ENCODE peak calls at places on chromosomes 7 and 10, in six cellular contexts. V is activated T-cell treated with anti-CD3 and anti-CD28 coated beads, Interleukin-2, amount 50 U/mL, for 24 hours; R is stimulated activated CD4-positive, alpha-beta T cell treated with anti-CD3 and anti-CD28 coated beads, TNF-alpha, amount 100 ng/mL, for 1 hour; B is neuronal stem cell; W is activated CD4-positive, alpha-beta T cell treated with anti-CD3 and anti-CD28 coated beads, Interleukin-2, amount 50 U/mL, for 1 hour; T is HEK293T. A is an unnamed sample.

GRCh38 chr10:23479798-23480473 is 41.1 kb downstream of the OTUD1 start:
- DNase-seq in V (no peak), R (no peak), B (no peak), W (no peak), T (no peak), A (no peak)

GRCh38 chr7:5350600-5351385 is 68.0 kb downstream of the SLC29A4 start:
- DNase-seq in V (no peak), R (no peak), B (no peak), W (no peak), T (no peak), A (peak; percentile 20)

GRCh38 chr10:6151087-6151977 is 51.4 kb upstream of the PFKFB3 start:
- DNase-seq in V (peak; percentile 58), R (no peak), B (no peak), W (peak; percentile 45), T (peak; percentile 54), A (peak; percentile 56)

GRCh38 chr7:145644426-145645154 is 472.0 kb upstream of the CNTNAP2 start:
- DNase-seq in V (no peak), R (no peak), B (no peak), W (no peak), T (no peak), A (no peak)

GRCh38 chr10:70324341-70324861 is 40.6 kb upstream of the NPFFR1 start:
- DNase-seq in V (peak; percentile 36), R (no peak), B (peak; percentile 8), W (no peak), T (no peak), A (peak; percentile 32)

GRCh38 chr10:10326119-10326518 is 691.6 kb upstream of the CELF2 start:
- DNase-seq in V (no peak), R (no peak), B (no peak), W (no peak), T (no peak), A (no peak)

GRCh38 chr10:74910604-74911355 is 84.4 kb downstream of the KAT6B start:
- DNase-seq in V (no peak), R (no peak), B (no peak), W (no peak), T (no peak), A (no peak)

GRCh38 chr10:69757553-69758309 is 44.0 kb upstream of the COL13A1 start:
- DNase-seq in V (no peak), R (no peak), B (no peak), W (no peak), T (no peak), A (no peak)

GRCh38 chr7:29988391-29989256 is 977 bp downstream of the SCRN1 start:
- DNase-seq in V (peak; percentile 51), R (peak; percentile 7), B (peak; percentile 26), W (peak; percentile 11), T (peak; percentile 43), A (peak; percentile 55)

GRCh38 chr7:133255461-133255860 is 2.6 kb downstream of the EXOC4 start:
- DNase-seq in V (no peak), R (no peak), B (no peak), W (no peak), T (no peak), A (no peak)

GRCh38 chr10:43417950-43418768 is 9.2 kb upstream of the HNRNPF start:
- DNase-seq in V (peak; percentile 59), R (no peak), B (no peak), W (peak; percentile 17), T (no peak), A (no peak)

GRCh38 chr10:110413903-110414562 is 83.7 kb upstream of the DUSP5 start:
- DNase-seq in V (no peak), R (peak; percentile 11), B (no peak), W (no peak), T (no peak), A (no peak)

GRCh38 chr10:114393482-114393881 is 10.8 kb downstream of the AFAP1L2 start:
- DNase-seq in V (no peak), R (no peak), B (no peak), W (no peak), T (no peak), A (no peak)

GRCh38 chr10:95683966-95684365 is 9.8 kb downstream of the TCTN3 start:
- DNase-seq in V (no peak), R (no peak), B (no peak), W (no peak), T (no peak), A (no peak)

GRCh38 chr10:70815504-70816219 is at the start of gene SGPL1:
- DNase-seq in V (peak; percentile 93), R (peak; percentile 87), B (peak; percentile 85), W (peak; percentile 83), T (peak; percentile 96), A (peak; percentile 92)

GRCh38 chr7:97025983-97026704 is 1.5 kb upstream of the DLX5 start:
- DNase-seq in V (peak; percentile 49), R (no peak), B (peak; percentile 27), W (no peak), T (no peak), A (peak; percentile 26)

GRCh38 chr10:123392182-123392930 is 238.2 kb downstream of the BUB3 start:
- DNase-seq in V (no peak), R (no peak), B (no peak), W (no peak), T (no peak), A (no peak)

GRCh38 chr7:82481499-82482097 is 38.0 kb upstream of the CACNA2D1 start:
- DNase-seq in V (no peak), R (no peak), B (no peak), W (no peak), T (peak; percentile 10), A (no peak)

GRCh38 chr10:6227346-6227745 is 24.6 kb downstream of the PFKFB3 start:
- DNase-seq in V (no peak), R (no peak), B (no peak), W (no peak), T (no peak), A (no peak)

GRCh38 chr7:54245046-54245445 is 297.1 kb upstream of the VSTM2A start:
- DNase-seq in V (no peak), R (no peak), B (no peak), W (no peak), T (no peak), A (no peak)

GRCh38 chr7:149714910-149715471 is 58.4 kb downstream of the ZNF467 start:
- DNase-seq in V (no peak), R (peak; percentile 30), B (no peak), W (peak; percentile 42), T (no peak), A (no peak)

GRCh38 chr7:79553811-79554555 is 100.5 kb upstream of the MAGI2 start:
- DNase-seq in V (no peak), R (no peak), B (no peak), W (no peak), T (no peak), A (no peak)

GRCh38 chr10:8502611-8503010 is 448.1 kb downstream of the GATA3 start:
- DNase-seq in V (no peak), R (no peak), B (no peak), W (no peak), T (no peak), A (no peak)

GRCh38 chr10:111789821-111790220 is 393.7 kb downstream of the GPAM start:
- DNase-seq in V (no peak), R (no peak), B (no peak), W (no peak), T (no peak), A (no peak)

GRCh38 chr7:101950450-101951119 is 133.2 kb downstream of the CUX1 start:
- DNase-seq in V (no peak), R (no peak), B (no peak), W (no peak), T (peak; percentile 37), A (no peak)

GRCh38 chr10:89373916-89374711 is 3.7 kb upstream of the IFIT1B start:
- DNase-seq in V (no peak), R (no peak), B (no peak), W (no peak), T (no peak), A (no peak)

GRCh38 chr7:1121476-1121875 is 33.6 kb downstream of the GPER1 start:
- DNase-seq in V (no peak), R (no peak), B (no peak), W (no peak), T (no peak), A (no peak)

GRCh38 chr10:124301736-124302135 is 117.0 kb downstream of the OAT start:
- DNase-seq in V (no peak), R (no peak), B (no peak), W (no peak), T (no peak), A (no peak)

GRCh38 chr10:126088144-126088543 is 191.8 kb downstream of the FANK1 start:
- DNase-seq in V (no peak), R (no peak), B (no peak), W (no peak), T (no peak), A (no peak)

GRCh38 chr7:129091484-129092002 is 36.6 kb upstream of the TNPO3 start:
- DNase-seq in V (peak; percentile 96), R (peak; percentile 96), B (peak; percentile 84), W (peak; percentile 87), T (peak; percentile 88), A (peak; percentile 94)

GRCh38 chr10:95531994-95532399 is 29.2 kb downstream of the SORBS1 start:
- DNase-seq in V (no peak), R (no peak), B (no peak), W (no peak), T (no peak), A (no peak)

GRCh38 chr10:75410135-75410787 is 8.7 kb upstream of the ZNF503 start:
- DNase-seq in V (no peak), R (no peak), B (no peak), W (no peak), T (no peak), A (peak; percentile 9)

GRCh38 chr7:138067774-138068173 is 8.5 kb upstream of the AKR1D1 start:
- DNase-seq in V (no peak), R (no peak), B (no peak), W (no peak), T (no peak), A (no peak)